ENCODE peak calls at places on chromosomes 11 and 22, in eight cellular contexts. R, M, D, A, F, G, E and L are unnamed samples.
A peak's percentile ranks its signal among the peaks of the same experiment; 100 is the strongest.

GRCh38 chr22:24090581-24090980 is 79.5 kb downstream of the CABIN1 start:
- DNase-seq in R (no peak), M (no peak), D (no peak), A (no peak), F (no peak), G (no peak), E (no peak), L (no peak)

GRCh38 chr22:40326905-40327735 is 19.2 kb upstream of the ADSL start:
- DNase-seq in R (no peak), M (peak; percentile 27), D (no peak), A (no peak), F (no peak), G (peak; percentile 29), E (no peak), L (no peak)

GRCh38 chr11:6757373-6757967 is 14.3 kb downstream of the OR2AG2 start:
- DNase-seq in R (peak; percentile 70), M (peak; percentile 78), D (no peak), A (peak; percentile 62), F (peak; percentile 74), G (peak; percentile 43), E (no peak), L (peak; percentile 29)

GRCh38 chr11:90639687-90640086 is 416.8 kb upstream of the CHORDC1 start:
- DNase-seq in R (no peak), M (no peak), D (no peak), A (no peak), F (no peak), G (no peak), E (no peak), L (no peak)

GRCh38 chr11:34053161-34053686 is 1.7 kb downstream of the CAPRIN1 start:
- DNase-seq in R (peak; percentile 79), M (peak; percentile 88), D (peak; percentile 87), A (peak; percentile 53), F (peak; percentile 86), G (peak; percentile 54), E (peak; percentile 28), L (peak; percentile 67)

GRCh38 chr11:69267395-69267805 is 26.6 kb upstream of the MYEOV start:
- DNase-seq in R (no peak), M (no peak), D (no peak), A (no peak), F (no peak), G (no peak), E (no peak), L (no peak)

GRCh38 chr11:1302461-1303073 is 6.9 kb downstream of the TOLLIP start:
- DNase-seq in R (no peak), M (no peak), D (peak; percentile 90), A (no peak), F (no peak), G (no peak), E (no peak), L (no peak)

GRCh38 chr11:45880772-45881570 is 4.5 kb upstream of the MAPK8IP1 start:
- DNase-seq in R (no peak), M (no peak), D (no peak), A (no peak), F (no peak), G (no peak), E (no peak), L (no peak)

DNA sequence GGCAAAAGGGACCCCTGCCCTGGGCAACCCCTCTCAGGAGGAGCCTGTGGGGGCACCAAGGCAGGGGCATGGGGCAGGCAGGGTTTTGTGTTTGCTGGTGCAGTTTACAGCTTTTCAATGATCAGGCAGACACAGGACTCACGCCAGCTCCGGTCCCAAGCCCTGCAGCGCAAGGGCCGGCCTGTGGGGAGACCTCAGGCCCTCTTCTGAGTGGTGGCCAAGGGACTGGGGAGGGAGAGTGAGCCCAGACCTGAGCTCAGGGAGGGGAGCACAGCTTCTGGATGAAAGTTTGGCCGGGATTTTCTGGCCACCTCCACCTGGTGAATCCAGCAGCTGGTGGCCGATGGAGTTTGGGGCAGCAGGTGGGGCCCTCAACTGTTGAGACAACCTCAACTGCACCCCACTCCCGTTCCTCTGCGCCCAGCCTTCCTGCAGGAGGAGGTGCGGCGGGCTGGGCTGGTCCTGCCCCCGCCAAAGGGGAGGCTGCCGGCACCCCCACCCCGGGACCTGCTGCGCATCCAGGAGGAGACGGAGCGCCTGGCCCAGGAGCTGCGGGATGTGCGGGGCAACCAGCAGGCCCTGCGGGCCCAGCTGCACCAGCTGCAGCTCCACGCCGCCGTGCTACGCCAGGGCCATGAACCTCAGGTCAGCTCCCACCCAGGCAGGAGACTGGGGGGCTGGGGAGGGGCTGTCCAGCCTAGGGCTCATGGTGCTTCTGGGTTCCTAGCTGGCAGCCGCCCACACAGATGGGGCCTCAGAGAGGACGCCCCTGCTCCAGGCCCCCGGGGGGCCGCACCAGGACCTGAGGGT is 3.6 kb downstream of the TCIRG1 start:
- DNase-seq in R (no peak), M (no peak), D (no peak), A (no peak), F (peak; percentile 43), G (no peak), E (no peak), L (no peak)
- H3K27ac ChIP-seq in R (no peak overlapping the region), M (peak overlapping the region; percentile 80), D (no peak overlapping the region), A (no peak overlapping the region), F (peak overlapping the region; percentile 61), G (no peak overlapping the region), E (no peak overlapping the region), L (peak overlapping the region; percentile 84)

GRCh38 chr11:118565062-118565461 is 669 bp downstream of the IFT46 start:
- DNase-seq in R (no peak), M (no peak), D (no peak), A (no peak), F (no peak), G (no peak), E (peak; percentile 30), L (no peak)
- H3K4me3 ChIP-seq in R (no peak overlapping the region), M (peak overlapping the region; percentile 97), D (peak overlapping the region; percentile 53), A (peak overlapping the region; percentile 55), F (no peak overlapping the region), G (no peak overlapping the region), E (peak overlapping the region; percentile 86), L (no peak overlapping the region)

GRCh38 chr22:36714110-36714509 is 10.6 kb upstream of the CACNG2 start:
- DNase-seq in R (no peak), M (no peak), D (no peak), A (no peak), F (no peak), G (no peak), E (no peak), L (no peak)
- H3K27me3 ChIP-seq in R (peaks cover 100% of the 10 kb centered on the region), M (peaks cover 8% of the 10 kb centered on the region), D (no peaks in the 10 kb centered on the region), A (no peaks in the 10 kb centered on the region), F (peaks cover 6% of the 10 kb centered on the region), G (no peaks in the 10 kb centered on the region), E (no peaks in the 10 kb centered on the region), L (no peaks in the 10 kb centered on the region)

GRCh38 chr22:25758316-25758715 is 16.3 kb downstream of the MYO18B start:
- DNase-seq in R (no peak), M (no peak), D (no peak), A (no peak), F (no peak), G (no peak), E (no peak), L (no peak)
- H3K27ac ChIP-seq in R (no peak overlapping the region), M (no peak overlapping the region), D (no peak overlapping the region), A (no peak overlapping the region), F (no peak overlapping the region), G (no peak overlapping the region), E (peak overlapping the region; percentile 90), L (no peak overlapping the region)

DNA sequence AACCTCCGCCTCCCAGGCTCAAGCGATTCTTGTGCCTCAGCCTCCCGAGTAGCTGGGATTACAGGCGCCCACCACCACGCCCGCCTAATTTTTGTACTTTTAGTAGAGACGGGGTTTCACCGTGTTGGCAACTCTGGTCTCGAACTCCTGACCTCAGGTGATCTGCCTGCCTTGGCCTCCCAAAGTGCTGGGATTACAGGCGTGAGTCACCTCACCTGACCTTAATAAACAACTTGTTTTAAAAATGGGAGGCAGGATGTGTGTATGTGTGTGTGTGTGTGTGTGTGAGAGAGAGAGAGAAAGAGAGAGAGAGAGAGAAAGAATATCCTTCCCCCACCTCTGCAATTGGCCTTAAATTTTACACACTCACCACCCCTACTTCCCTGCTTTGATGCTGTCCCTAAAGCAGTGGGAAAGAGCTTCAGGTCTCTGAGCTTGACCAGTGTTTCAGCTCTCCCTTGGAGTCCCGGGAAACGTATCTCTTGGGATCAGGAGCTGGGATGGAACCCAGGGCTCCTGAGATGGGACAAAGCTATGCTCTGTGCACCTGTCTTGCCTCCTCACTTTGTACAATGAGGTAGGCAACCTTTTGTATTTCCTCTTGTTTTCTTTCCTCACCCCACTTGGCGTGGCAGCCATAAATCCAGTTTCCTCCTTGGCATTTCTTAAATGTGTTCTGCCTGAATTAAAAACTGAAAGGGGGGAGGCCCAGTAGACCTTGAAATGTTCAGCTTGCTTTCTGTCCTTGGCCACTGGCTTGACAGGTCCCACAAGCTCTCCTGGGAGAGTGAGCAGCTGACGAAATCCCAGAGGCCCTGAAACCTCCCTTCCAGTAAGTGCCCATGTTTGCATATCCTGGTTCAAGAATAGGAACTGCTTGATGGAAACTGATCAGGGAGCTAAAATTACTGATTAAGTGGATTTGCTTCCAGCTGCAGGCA is 17.8 kb upstream of the XBP1 start:
- DNase-seq in R (peak; percentile 36), M (no peak), D (peak; percentile 73), A (no peak), F (no peak), G (no peak), E (no peak), L (no peak)
- H3K4me3 ChIP-seq in R (no peak overlapping the region), M (no peak overlapping the region), D (peak overlapping the region; percentile 13), A (no peak overlapping the region), F (no peak overlapping the region), G (no peak overlapping the region), E (no peak overlapping the region), L (no peak overlapping the region)

GRCh38 chr22:20299736-20300136 is 20.1 kb downstream of the DGCR6L start:
- DNase-seq in R (no peak), M (no peak), D (peak; percentile 89), A (no peak), F (no peak), G (no peak), E (no peak), L (no peak)
- H3K27me3 ChIP-seq in R (peaks cover 36% of the 10 kb centered on the region), M (no peaks in the 10 kb centered on the region), D (no peaks in the 10 kb centered on the region), A (no peaks in the 10 kb centered on the region), F (no peaks in the 10 kb centered on the region), G (no peaks in the 10 kb centered on the region), E (no peaks in the 10 kb centered on the region), L (peaks cover 3% of the 10 kb centered on the region)

GRCh38 chr11:19768197-19768596 is 55.6 kb downstream of the NAV2 start:
- DNase-seq in R (no peak), M (no peak), D (no peak), A (no peak), F (no peak), G (no peak), E (no peak), L (no peak)
- H3K27ac ChIP-seq in R (no peak overlapping the region), M (no peak overlapping the region), D (no peak overlapping the region), A (no peak overlapping the region), F (no peak overlapping the region), G (no peak overlapping the region), E (no peak overlapping the region), L (no peak overlapping the region)

GRCh38 chr11:32895471-32895870 is 2.9 kb downstream of the QSER1 start:
- DNase-seq in R (no peak), M (no peak), D (no peak), A (no peak), F (no peak), G (no peak), E (no peak), L (no peak)
- H3K4me3 ChIP-seq in R (no peak overlapping the region), M (no peak overlapping the region), D (no peak overlapping the region), A (no peak overlapping the region), F (no peak overlapping the region), G (no peak overlapping the region), E (no peak overlapping the region), L (no peak overlapping the region)